ENCODE peak calls at places on chromosomes 2 and 18, in seven cellular contexts. C, R, L, U, O, W and P are unnamed samples.

GRCh38 chr2:124289615-124290014 is 264.5 kb downstream of the CNTNAP5 start:
- DNase-seq in U (no peak), W (no peak), L (no peak), R (no peak), O (no peak), C (no peak), P (no peak)

GRCh38 chr2:158667567-158667966 is 127.5 kb upstream of the DAPL1 start:
- DNase-seq in U (no peak), O (no peak), C (no peak), W (no peak), L (no peak), R (peak; percentile 74), P (no peak)

GRCh38 chr2:237096201-237096600 is 10.5 kb downstream of the COPS8 start:
- DNase-seq in C (no peak), R (no peak), W (no peak), O (no peak), U (no peak), L (no peak), P (no peak)

GRCh38 chr2:126784636-126785035 is 114.1 kb upstream of the TEX51 start:
- DNase-seq in W (no peak), L (no peak), U (no peak), C (no peak), O (no peak), R (no peak), P (no peak)

GRCh38 chr2:129233751-129234406 is 745.6 kb upstream of the RAB6C start:
- DNase-seq in L (no peak), U (no peak), R (peak; percentile 42), C (no peak), W (no peak), O (no peak), P (no peak)

GRCh38 chr2:24820598-24821432 is 27.6 kb downstream of the CENPO start:
- DNase-seq in C (no peak), U (no peak), R (no peak), W (peak; percentile 85), O (no peak), L (no peak), P (peak; percentile 12)

GRCh38 chr2:180823546-180824141 is 156.8 kb upstream of the UBE2E3 start:
- DNase-seq in U (no peak), C (no peak), O (no peak), R (peak; percentile 60), L (no peak), W (no peak), P (no peak)

GRCh38 chr2:109144271-109144670 is 15.3 kb downstream of the SH3RF3 start:
- DNase-seq in U (no peak), R (no peak), L (no peak), O (no peak), C (no peak), W (no peak), P (no peak)

GRCh38 chr2:118255771-118256372 is 167.6 kb downstream of the INSIG2 start:
- DNase-seq in C (no peak), R (no peak), L (no peak), O (no peak), W (peak; percentile 69), U (no peak), P (no peak)

GRCh38 chr2:126894585-126895182 is 4.0 kb upstream of the TEX51 start:
- DNase-seq in O (no peak), C (no peak), R (no peak), L (no peak), W (peak; percentile 28), U (no peak), P (no peak)

GRCh38 chr2:677056-677949 is at the start of gene TMEM18:
- DNase-seq in O (peak; percentile 94), L (peak; percentile 94), C (peak; percentile 95), W (peak; percentile 96), U (peak; percentile 94), R (peak; percentile 97), P (peak; percentile 90)

GRCh38 chr2:215793747-215794595 is 219.4 kb downstream of the MREG start:
- DNase-seq in R (peak; percentile 94), U (no peak), O (peak; percentile 48), L (no peak), C (peak; percentile 68), W (no peak), P (no peak)

GRCh38 chr2:216211614-216212013 is 102.5 kb downstream of the XRCC5 start:
- DNase-seq in W (no peak), U (no peak), R (no peak), L (no peak), O (no peak), C (no peak), P (no peak)

GRCh38 chr18:31100598-31101147 is 1.5 kb downstream of the DSC2 start:
- DNase-seq in U (peak; percentile 36), W (peak; percentile 91), R (peak; percentile 50), L (no peak), O (no peak), C (no peak), P (no peak)

GRCh38 chr2:217379807-217380206 is 519.9 kb upstream of the TNP1 start:
- DNase-seq in O (no peak), U (no peak), R (no peak), W (no peak), C (no peak), L (no peak), P (no peak)

GRCh38 chr2:232522014-232522854 is 2.0 kb downstream of the PRSS56 start:
- DNase-seq in O (no peak), C (no peak), U (peak; percentile 52), R (no peak), W (peak; percentile 85), L (peak; percentile 39), P (peak; percentile 44)

GRCh38 chr18:79582978-79583377 is 96.6 kb upstream of the CTDP1 start:
- DNase-seq in W (peak; percentile 33), R (no peak), L (peak; percentile 0), U (no peak), O (no peak), C (no peak), P (no peak)

GRCh38 chr2:172427256-172427989 is at the start of gene ITGA6:
- DNase-seq in W (peak; percentile 93), C (peak; percentile 23), R (peak; percentile 91), L (peak; percentile 35), O (no peak), U (peak; percentile 81), P (peak; percentile 80)
- H3K4me1 ChIP-seq in W (peaks cover 11% of the 10 kb centered on the region), C (no peaks in the 10 kb centered on the region), R (peaks cover 23% of the 10 kb centered on the region), L (peaks cover 4% of the 10 kb centered on the region), O (peaks cover 22% of the 10 kb centered on the region), U (peaks cover 34% of the 10 kb centered on the region), P (peaks cover 56% of the 10 kb centered on the region)

GRCh38 chr18:76983613-76984051 is 149.0 kb downstream of the MBP start:
- DNase-seq in U (no peak), R (no peak), W (no peak), L (no peak), O (no peak), C (no peak), P (no peak)
- TF ChIP-seq CTCF in U (no peak), R (no peak), W (peak; percentile 5), L (no peak), O (no peak), C (no peak), P (peak; percentile 4)

GRCh38 chr18:62721837-62722795 is 6.8 kb downstream of the PHLPP1 start:
- DNase-seq in O (no peak), R (no peak), U (no peak), C (no peak), W (no peak), L (no peak), P (no peak)
- H3K4me3 ChIP-seq in O (no peak overlapping the region), R (no peak overlapping the region), U (no peak overlapping the region), C (no peak overlapping the region), W (no peak overlapping the region), L (no peak overlapping the region), P (peak overlapping the region; percentile 22)

DNA sequence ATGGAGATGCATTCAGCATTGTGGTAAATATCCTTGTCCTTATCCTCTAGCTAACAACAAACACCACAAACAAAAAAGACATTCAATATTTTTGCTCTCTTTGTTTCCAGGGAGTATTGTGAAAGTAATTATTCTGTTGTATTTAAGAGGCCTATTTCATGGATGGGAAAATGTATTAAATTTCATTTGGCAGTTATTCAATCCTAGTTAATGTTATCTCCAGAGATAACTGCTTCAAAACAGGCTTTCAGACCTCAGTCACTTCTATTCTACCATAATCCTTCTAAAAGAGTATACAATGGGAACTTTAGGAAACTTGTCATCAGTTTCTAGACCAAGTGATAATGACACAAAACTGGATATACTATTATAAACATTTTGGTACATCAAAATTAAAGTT is 280.5 kb upstream of the CCDC68 start:
- DNase-seq in L (no peak), R (no peak), U (no peak), C (no peak), W (no peak), O (no peak), P (no peak)
- H3K4me1 ChIP-seq in L (peaks cover 9% of the 10 kb centered on the region), R (no peaks in the 10 kb centered on the region), U (peaks cover 65% of the 10 kb centered on the region), C (no peaks in the 10 kb centered on the region), W (peaks cover 2% of the 10 kb centered on the region), O (peaks cover 3% of the 10 kb centered on the region), P (peaks cover 94% of the 10 kb centered on the region)

DNA sequence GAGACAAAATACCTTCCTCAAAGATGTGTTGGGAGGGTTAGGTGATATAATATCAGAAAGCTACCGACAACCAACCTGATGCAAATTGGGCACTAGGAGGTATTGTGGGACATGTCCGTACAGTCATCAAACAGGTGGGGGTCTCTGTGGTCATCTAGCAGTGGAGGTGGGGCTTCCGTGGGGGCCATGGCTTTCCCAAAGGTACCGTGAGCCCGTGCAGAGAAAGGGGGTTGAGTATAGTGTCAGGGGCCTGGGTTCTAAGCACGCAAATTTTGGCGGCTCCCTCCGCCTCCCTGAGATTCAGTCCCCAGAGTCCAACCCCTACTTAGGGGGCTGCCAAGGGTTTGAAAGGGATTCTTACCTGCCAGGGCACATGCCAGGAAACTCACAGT is 32.6 kb downstream of the HJURP start:
- DNase-seq in R (no peak), O (no peak), W (no peak), C (peak; percentile 9), L (no peak), U (no peak), P (no peak)
- TF ChIP-seq CTCF in R (no peak), O (no peak), W (no peak), C (no peak), L (no peak), U (no peak), P (no peak)